ENCODE peak calls at places on chromosomes 7 and 10, in ten cellular contexts. One of them, this sample, is unnamed.

GRCh38 chr10:75375828-75376227 is 25.7 kb downstream of the ZNF503 start:
- ATAC-seq in right cardiac atrium: peak
- ATAC-seq in activated naive CD8-positive, alpha-beta T cell treated with anti-CD3 and anti-CD28 coated beads, Interleukin-2, amount 10 ng/mL, durations not matched to agents 7 days and 5 days: no peak
- ATAC-seq in activated naive CD4-positive, alpha-beta T cell treated with anti-CD3 and anti-CD28 coated beads, Interleukin-2, amount 50 U/mL, for 72 hours: no peak
- ATAC-seq in activated T-cell treated with anti-CD3 and anti-CD28 coated beads, Interleukin-2, amount 50 U/mL, for 4 hours: no peak
- ATAC-seq in stimulated activated naive B cell treated with anti-CD40 and anti-IgM and Interleukin-4, amounts not matched to agents 10 μg/mL and 1 μg/mL and 100 μg/mL, for 72 hours: peak
- ATAC-seq in HepG2: peak
- ATAC-seq in stimulated activated naive CD8-positive, alpha-beta T cell treated with anti-CD3 and anti-CD28 coated beads, Interleukin-15, amount 100 ng/mL, for 72 hours: no peak
- ATAC-seq in K562: peak
- ATAC-seq in PC-3: no peak
- ATAC-seq in this sample: peak

GRCh38 chr10:112120491-112120890 is 63.1 kb downstream of the GPAM start:
- ATAC-seq in right cardiac atrium: no peak
- ATAC-seq in activated naive CD8-positive, alpha-beta T cell treated with anti-CD3 and anti-CD28 coated beads, Interleukin-2, amount 10 ng/mL, durations not matched to agents 7 days and 5 days: no peak
- ATAC-seq in activated naive CD4-positive, alpha-beta T cell treated with anti-CD3 and anti-CD28 coated beads, Interleukin-2, amount 50 U/mL, for 72 hours: no peak
- ATAC-seq in activated T-cell treated with anti-CD3 and anti-CD28 coated beads, Interleukin-2, amount 50 U/mL, for 4 hours: no peak
- ATAC-seq in stimulated activated naive B cell treated with anti-CD40 and anti-IgM and Interleukin-4, amounts not matched to agents 10 μg/mL and 1 μg/mL and 100 μg/mL, for 72 hours: no peak
- ATAC-seq in HepG2: no peak
- ATAC-seq in stimulated activated naive CD8-positive, alpha-beta T cell treated with anti-CD3 and anti-CD28 coated beads, Interleukin-15, amount 100 ng/mL, for 72 hours: no peak
- ATAC-seq in K562: no peak
- ATAC-seq in PC-3: no peak
- ATAC-seq in this sample: no peak

GRCh38 chr7:67553378-67553777 is 556.7 kb downstream of the TYW1 start:
- ATAC-seq in right cardiac atrium: no peak
- ATAC-seq in activated naive CD8-positive, alpha-beta T cell treated with anti-CD3 and anti-CD28 coated beads, Interleukin-2, amount 10 ng/mL, durations not matched to agents 7 days and 5 days: no peak
- ATAC-seq in activated naive CD4-positive, alpha-beta T cell treated with anti-CD3 and anti-CD28 coated beads, Interleukin-2, amount 50 U/mL, for 72 hours: no peak
- ATAC-seq in activated T-cell treated with anti-CD3 and anti-CD28 coated beads, Interleukin-2, amount 50 U/mL, for 4 hours: no peak
- ATAC-seq in stimulated activated naive B cell treated with anti-CD40 and anti-IgM and Interleukin-4, amounts not matched to agents 10 μg/mL and 1 μg/mL and 100 μg/mL, for 72 hours: no peak
- ATAC-seq in HepG2: peak
- ATAC-seq in stimulated activated naive CD8-positive, alpha-beta T cell treated with anti-CD3 and anti-CD28 coated beads, Interleukin-15, amount 100 ng/mL, for 72 hours: no peak
- ATAC-seq in K562: no peak
- ATAC-seq in PC-3: no peak
- ATAC-seq in this sample: no peak

GRCh38 chr7:2437537-2438148 is 34.2 kb downstream of the CHST12 start:
- ATAC-seq in right cardiac atrium: no peak
- ATAC-seq in activated naive CD8-positive, alpha-beta T cell treated with anti-CD3 and anti-CD28 coated beads, Interleukin-2, amount 10 ng/mL, durations not matched to agents 7 days and 5 days: no peak
- ATAC-seq in activated naive CD4-positive, alpha-beta T cell treated with anti-CD3 and anti-CD28 coated beads, Interleukin-2, amount 50 U/mL, for 72 hours: no peak
- ATAC-seq in activated T-cell treated with anti-CD3 and anti-CD28 coated beads, Interleukin-2, amount 50 U/mL, for 4 hours: no peak
- ATAC-seq in stimulated activated naive B cell treated with anti-CD40 and anti-IgM and Interleukin-4, amounts not matched to agents 10 μg/mL and 1 μg/mL and 100 μg/mL, for 72 hours: no peak
- ATAC-seq in HepG2: no peak
- ATAC-seq in stimulated activated naive CD8-positive, alpha-beta T cell treated with anti-CD3 and anti-CD28 coated beads, Interleukin-15, amount 100 ng/mL, for 72 hours: no peak
- ATAC-seq in K562: no peak
- ATAC-seq in PC-3: no peak
- ATAC-seq in this sample: no peak

GRCh38 chr10:123906884-123907652 is 15.5 kb upstream of the CPXM2 start:
- ATAC-seq in right cardiac atrium: no peak
- ATAC-seq in activated naive CD8-positive, alpha-beta T cell treated with anti-CD3 and anti-CD28 coated beads, Interleukin-2, amount 10 ng/mL, durations not matched to agents 7 days and 5 days: no peak
- ATAC-seq in activated naive CD4-positive, alpha-beta T cell treated with anti-CD3 and anti-CD28 coated beads, Interleukin-2, amount 50 U/mL, for 72 hours: no peak
- ATAC-seq in activated T-cell treated with anti-CD3 and anti-CD28 coated beads, Interleukin-2, amount 50 U/mL, for 4 hours: no peak
- ATAC-seq in stimulated activated naive B cell treated with anti-CD40 and anti-IgM and Interleukin-4, amounts not matched to agents 10 μg/mL and 1 μg/mL and 100 μg/mL, for 72 hours: no peak
- ATAC-seq in HepG2: no peak
- ATAC-seq in stimulated activated naive CD8-positive, alpha-beta T cell treated with anti-CD3 and anti-CD28 coated beads, Interleukin-15, amount 100 ng/mL, for 72 hours: no peak
- ATAC-seq in K562: no peak
- ATAC-seq in PC-3: no peak
- ATAC-seq in this sample: peak

GRCh38 chr7:83610649-83611304 is 38.2 kb downstream of the SEMA3E start:
- ATAC-seq in right cardiac atrium: no peak
- ATAC-seq in activated naive CD8-positive, alpha-beta T cell treated with anti-CD3 and anti-CD28 coated beads, Interleukin-2, amount 10 ng/mL, durations not matched to agents 7 days and 5 days: no peak
- ATAC-seq in activated naive CD4-positive, alpha-beta T cell treated with anti-CD3 and anti-CD28 coated beads, Interleukin-2, amount 50 U/mL, for 72 hours: no peak
- ATAC-seq in activated T-cell treated with anti-CD3 and anti-CD28 coated beads, Interleukin-2, amount 50 U/mL, for 4 hours: no peak
- ATAC-seq in stimulated activated naive B cell treated with anti-CD40 and anti-IgM and Interleukin-4, amounts not matched to agents 10 μg/mL and 1 μg/mL and 100 μg/mL, for 72 hours: no peak
- ATAC-seq in HepG2: no peak
- ATAC-seq in stimulated activated naive CD8-positive, alpha-beta T cell treated with anti-CD3 and anti-CD28 coated beads, Interleukin-15, amount 100 ng/mL, for 72 hours: no peak
- ATAC-seq in K562: no peak
- ATAC-seq in PC-3: no peak
- ATAC-seq in this sample: no peak

GRCh38 chr10:29840516-29841276 is 205.9 kb upstream of the SVIL start:
- ATAC-seq in right cardiac atrium: peak
- ATAC-seq in activated naive CD8-positive, alpha-beta T cell treated with anti-CD3 and anti-CD28 coated beads, Interleukin-2, amount 10 ng/mL, durations not matched to agents 7 days and 5 days: no peak
- ATAC-seq in activated naive CD4-positive, alpha-beta T cell treated with anti-CD3 and anti-CD28 coated beads, Interleukin-2, amount 50 U/mL, for 72 hours: no peak
- ATAC-seq in activated T-cell treated with anti-CD3 and anti-CD28 coated beads, Interleukin-2, amount 50 U/mL, for 4 hours: no peak
- ATAC-seq in stimulated activated naive B cell treated with anti-CD40 and anti-IgM and Interleukin-4, amounts not matched to agents 10 μg/mL and 1 μg/mL and 100 μg/mL, for 72 hours: no peak
- ATAC-seq in HepG2: peak
- ATAC-seq in stimulated activated naive CD8-positive, alpha-beta T cell treated with anti-CD3 and anti-CD28 coated beads, Interleukin-15, amount 100 ng/mL, for 72 hours: no peak
- ATAC-seq in K562: no peak
- ATAC-seq in PC-3: no peak
- ATAC-seq in this sample: no peak

GRCh38 chr10:89633484-89633883 is 11.6 kb downstream of the PANK1 start:
- ATAC-seq in right cardiac atrium: no peak
- ATAC-seq in activated naive CD8-positive, alpha-beta T cell treated with anti-CD3 and anti-CD28 coated beads, Interleukin-2, amount 10 ng/mL, durations not matched to agents 7 days and 5 days: no peak
- ATAC-seq in activated naive CD4-positive, alpha-beta T cell treated with anti-CD3 and anti-CD28 coated beads, Interleukin-2, amount 50 U/mL, for 72 hours: peak
- ATAC-seq in activated T-cell treated with anti-CD3 and anti-CD28 coated beads, Interleukin-2, amount 50 U/mL, for 4 hours: no peak
- ATAC-seq in stimulated activated naive B cell treated with anti-CD40 and anti-IgM and Interleukin-4, amounts not matched to agents 10 μg/mL and 1 μg/mL and 100 μg/mL, for 72 hours: no peak
- ATAC-seq in HepG2: peak
- ATAC-seq in stimulated activated naive CD8-positive, alpha-beta T cell treated with anti-CD3 and anti-CD28 coated beads, Interleukin-15, amount 100 ng/mL, for 72 hours: no peak
- ATAC-seq in K562: no peak
- ATAC-seq in PC-3: peak
- ATAC-seq in this sample: no peak

GRCh38 chr7:129530881-129531391 is 28.6 kb downstream of the SMKR1 start:
- ATAC-seq in right cardiac atrium: no peak
- ATAC-seq in activated naive CD8-positive, alpha-beta T cell treated with anti-CD3 and anti-CD28 coated beads, Interleukin-2, amount 10 ng/mL, durations not matched to agents 7 days and 5 days: peak
- ATAC-seq in activated naive CD4-positive, alpha-beta T cell treated with anti-CD3 and anti-CD28 coated beads, Interleukin-2, amount 50 U/mL, for 72 hours: peak
- ATAC-seq in activated T-cell treated with anti-CD3 and anti-CD28 coated beads, Interleukin-2, amount 50 U/mL, for 4 hours: peak
- ATAC-seq in stimulated activated naive B cell treated with anti-CD40 and anti-IgM and Interleukin-4, amounts not matched to agents 10 μg/mL and 1 μg/mL and 100 μg/mL, for 72 hours: peak
- ATAC-seq in HepG2: peak
- ATAC-seq in stimulated activated naive CD8-positive, alpha-beta T cell treated with anti-CD3 and anti-CD28 coated beads, Interleukin-15, amount 100 ng/mL, for 72 hours: peak
- ATAC-seq in K562: no peak
- ATAC-seq in PC-3: peak
- ATAC-seq in this sample: no peak

GRCh38 chr10:11986593-11987216 is 55.9 kb downstream of the UPF2 start:
- ATAC-seq in right cardiac atrium: peak
- ATAC-seq in activated naive CD8-positive, alpha-beta T cell treated with anti-CD3 and anti-CD28 coated beads, Interleukin-2, amount 10 ng/mL, durations not matched to agents 7 days and 5 days: peak
- ATAC-seq in activated naive CD4-positive, alpha-beta T cell treated with anti-CD3 and anti-CD28 coated beads, Interleukin-2, amount 50 U/mL, for 72 hours: peak
- ATAC-seq in activated T-cell treated with anti-CD3 and anti-CD28 coated beads, Interleukin-2, amount 50 U/mL, for 4 hours: no peak
- ATAC-seq in stimulated activated naive B cell treated with anti-CD40 and anti-IgM and Interleukin-4, amounts not matched to agents 10 μg/mL and 1 μg/mL and 100 μg/mL, for 72 hours: peak
- ATAC-seq in HepG2: peak
- ATAC-seq in stimulated activated naive CD8-positive, alpha-beta T cell treated with anti-CD3 and anti-CD28 coated beads, Interleukin-15, amount 100 ng/mL, for 72 hours: peak
- ATAC-seq in K562: peak
- ATAC-seq in PC-3: peak
- ATAC-seq in this sample: peak

GRCh38 chr7:29156798-29157461 is 10.6 kb upstream of the CPVL start:
- ATAC-seq in right cardiac atrium: no peak
- ATAC-seq in activated naive CD8-positive, alpha-beta T cell treated with anti-CD3 and anti-CD28 coated beads, Interleukin-2, amount 10 ng/mL, durations not matched to agents 7 days and 5 days: no peak
- ATAC-seq in activated naive CD4-positive, alpha-beta T cell treated with anti-CD3 and anti-CD28 coated beads, Interleukin-2, amount 50 U/mL, for 72 hours: no peak
- ATAC-seq in activated T-cell treated with anti-CD3 and anti-CD28 coated beads, Interleukin-2, amount 50 U/mL, for 4 hours: no peak
- ATAC-seq in stimulated activated naive B cell treated with anti-CD40 and anti-IgM and Interleukin-4, amounts not matched to agents 10 μg/mL and 1 μg/mL and 100 μg/mL, for 72 hours: no peak
- ATAC-seq in HepG2: no peak
- ATAC-seq in stimulated activated naive CD8-positive, alpha-beta T cell treated with anti-CD3 and anti-CD28 coated beads, Interleukin-15, amount 100 ng/mL, for 72 hours: no peak
- ATAC-seq in K562: no peak
- ATAC-seq in PC-3: no peak
- ATAC-seq in this sample: no peak

This sample was measured in gastroesophageal sphincter.